ENCODE peak calls at places on chromosomes 1 and 21, in five cellular contexts. One of them, this sample, is unnamed.

GRCh38 chr1:232477728-232478127 is 152.2 kb downstream of the SIPA1L2 start:
- DNase-seq in astrocyte of the spinal cord: peak
- DNase-seq in lung microvascular endothelial cell: no peak
- DNase-seq in Peyer's patch: no peak
- DNase-seq in ELF-1: no peak
- DNase-seq in this sample: no peak

GRCh38 chr1:2382621-2383361 is 8.6 kb downstream of the MORN1 start:
- DNase-seq in astrocyte of the spinal cord: peak
- DNase-seq in lung microvascular endothelial cell: peak
- DNase-seq in Peyer's patch: peak
- DNase-seq in ELF-1: peak
- DNase-seq in this sample: no peak

GRCh38 chr1:21149862-21150432 is 26.8 kb downstream of the EIF4G3 start:
- DNase-seq in astrocyte of the spinal cord: peak
- DNase-seq in lung microvascular endothelial cell: peak
- DNase-seq in Peyer's patch: no peak
- DNase-seq in ELF-1: peak
- DNase-seq in this sample: no peak

GRCh38 chr1:41795205-41795762 is 123.4 kb downstream of the HIVEP3 start:
- DNase-seq in astrocyte of the spinal cord: peak
- DNase-seq in lung microvascular endothelial cell: peak
- DNase-seq in Peyer's patch: no peak
- DNase-seq in ELF-1: no peak
- DNase-seq in this sample: no peak

GRCh38 chr21:44496900-44497550 is 41.7 kb downstream of the LRRC3 start:
- DNase-seq in astrocyte of the spinal cord: no peak
- DNase-seq in lung microvascular endothelial cell: no peak
- DNase-seq in Peyer's patch: no peak
- DNase-seq in ELF-1: no peak
- DNase-seq in this sample: no peak

GRCh38 chr1:107140703-107141490 is at the start of gene NTNG1:
- DNase-seq in astrocyte of the spinal cord: peak
- DNase-seq in lung microvascular endothelial cell: no peak
- DNase-seq in Peyer's patch: no peak
- DNase-seq in ELF-1: peak
- DNase-seq in this sample: no peak

GRCh38 chr1:32142446-32143301 is 34.8 kb downstream of the KPNA6 start:
- DNase-seq in astrocyte of the spinal cord: peak
- DNase-seq in lung microvascular endothelial cell: no peak
- DNase-seq in Peyer's patch: no peak
- DNase-seq in ELF-1: peak
- DNase-seq in this sample: no peak

GRCh38 chr1:25642710-25643109 is 26.1 kb downstream of the MAN1C1 start:
- DNase-seq in astrocyte of the spinal cord: peak
- DNase-seq in lung microvascular endothelial cell: peak
- DNase-seq in Peyer's patch: no peak
- DNase-seq in ELF-1: no peak
- DNase-seq in this sample: peak

GRCh38 chr21:34690041-34690792 is 21.4 kb downstream of the CLIC6 start:
- DNase-seq in astrocyte of the spinal cord: no peak
- DNase-seq in lung microvascular endothelial cell: no peak
- DNase-seq in Peyer's patch: no peak
- DNase-seq in ELF-1: no peak
- DNase-seq in this sample: no peak

GRCh38 chr1:189637041-189637440 is 840.6 kb downstream of the BRINP3 start:
- DNase-seq in astrocyte of the spinal cord: no peak
- DNase-seq in lung microvascular endothelial cell: no peak
- DNase-seq in Peyer's patch: no peak
- DNase-seq in ELF-1: no peak
- DNase-seq in this sample: no peak

GRCh38 chr1:61184035-61184713 is 101.8 kb downstream of the NFIA start:
- DNase-seq in astrocyte of the spinal cord: peak
- DNase-seq in lung microvascular endothelial cell: peak
- DNase-seq in Peyer's patch: peak
- DNase-seq in ELF-1: no peak
- DNase-seq in this sample: no peak

GRCh38 chr1:230186003-230186863 is 119.2 kb downstream of the GALNT2 start:
- DNase-seq in astrocyte of the spinal cord: peak
- DNase-seq in lung microvascular endothelial cell: peak
- DNase-seq in Peyer's patch: peak
- DNase-seq in ELF-1: peak
- DNase-seq in this sample: no peak

GRCh38 chr1:225509770-225510169 is 81.9 kb upstream of the LBR start:
- DNase-seq in astrocyte of the spinal cord: no peak
- DNase-seq in lung microvascular endothelial cell: peak
- DNase-seq in Peyer's patch: no peak
- DNase-seq in ELF-1: no peak
- DNase-seq in this sample: no peak

GRCh38 chr1:115980998-115981993 is 5.0 kb downstream of the SLC22A15 start:
- DNase-seq in astrocyte of the spinal cord: peak
- DNase-seq in lung microvascular endothelial cell: peak
- DNase-seq in Peyer's patch: no peak
- DNase-seq in ELF-1: peak
- DNase-seq in this sample: peak

GRCh38 chr1:150874455-150875196 is 1.8 kb downstream of the ARNT start:
- DNase-seq in astrocyte of the spinal cord: no peak
- DNase-seq in lung microvascular endothelial cell: peak
- DNase-seq in Peyer's patch: no peak
- DNase-seq in ELF-1: no peak
- DNase-seq in this sample: no peak

GRCh38 chr1:171345536-171345935 is 31.6 kb downstream of the FMO4 start:
- DNase-seq in astrocyte of the spinal cord: peak
- DNase-seq in lung microvascular endothelial cell: no peak
- DNase-seq in Peyer's patch: no peak
- DNase-seq in ELF-1: no peak
- DNase-seq in this sample: no peak

GRCh38 chr1:213552045-213552444 is 435.7 kb upstream of the PROX1 start:
- DNase-seq in astrocyte of the spinal cord: no peak
- DNase-seq in lung microvascular endothelial cell: no peak
- DNase-seq in Peyer's patch: no peak
- DNase-seq in ELF-1: no peak
- DNase-seq in this sample: no peak

GRCh38 chr1:62070384-62071011 is 124.2 kb upstream of the L1TD1 start:
- DNase-seq in astrocyte of the spinal cord: peak
- DNase-seq in lung microvascular endothelial cell: peak
- DNase-seq in Peyer's patch: no peak
- DNase-seq in ELF-1: no peak
- DNase-seq in this sample: no peak

GRCh38 chr1:89646259-89646658 is 13.3 kb downstream of the LRRC8C start:
- DNase-seq in astrocyte of the spinal cord: no peak
- DNase-seq in lung microvascular endothelial cell: no peak
- DNase-seq in Peyer's patch: no peak
- DNase-seq in ELF-1: no peak
- DNase-seq in this sample: no peak

GRCh38 chr1:16888806-16889178 is 7.0 kb upstream of the RNU1-2 start:
- DNase-seq in astrocyte of the spinal cord: peak
- DNase-seq in lung microvascular endothelial cell: peak
- DNase-seq in Peyer's patch: peak
- DNase-seq in ELF-1: no peak
- DNase-seq in this sample: no peak

GRCh38 chr21:38813554-38813953 is 7.8 kb downstream of the ETS2 start:
- DNase-seq in astrocyte of the spinal cord: no peak
- DNase-seq in lung microvascular endothelial cell: no peak
- DNase-seq in Peyer's patch: no peak
- DNase-seq in ELF-1: no peak
- DNase-seq in this sample: no peak

GRCh38 chr1:93215322-93215721 is 34.8 kb downstream of the CCDC18 start:
- DNase-seq in astrocyte of the spinal cord: no peak
- DNase-seq in lung microvascular endothelial cell: no peak
- DNase-seq in Peyer's patch: no peak
- DNase-seq in ELF-1: no peak
- DNase-seq in this sample: no peak

GRCh38 chr1:233440952-233441401 is 113.5 kb downstream of the MAP3K21 start:
- DNase-seq in astrocyte of the spinal cord: peak
- DNase-seq in lung microvascular endothelial cell: peak
- DNase-seq in Peyer's patch: no peak
- DNase-seq in ELF-1: peak
- DNase-seq in this sample: no peak

GRCh38 chr1:213287987-213288386 is 236.9 kb downstream of the RPS6KC1 start:
- DNase-seq in astrocyte of the spinal cord: no peak
- DNase-seq in lung microvascular endothelial cell: no peak
- DNase-seq in Peyer's patch: no peak
- DNase-seq in ELF-1: no peak
- DNase-seq in this sample: no peak

GRCh38 chr1:168803696-168804510 is 74.9 kb upstream of the DPT start:
- DNase-seq in astrocyte of the spinal cord: no peak
- DNase-seq in lung microvascular endothelial cell: no peak
- DNase-seq in Peyer's patch: no peak
- DNase-seq in ELF-1: peak
- DNase-seq in this sample: no peak

GRCh38 chr1:61380561-61380960 is 298.2 kb downstream of the NFIA start:
- DNase-seq in astrocyte of the spinal cord: no peak
- DNase-seq in lung microvascular endothelial cell: no peak
- DNase-seq in Peyer's patch: no peak
- DNase-seq in ELF-1: no peak
- DNase-seq in this sample: no peak

GRCh38 chr1:179052776-179053175 is 27.1 kb downstream of the FAM20B start:
- DNase-seq in astrocyte of the spinal cord: no peak
- DNase-seq in lung microvascular endothelial cell: no peak
- DNase-seq in Peyer's patch: no peak
- DNase-seq in ELF-1: no peak
- DNase-seq in this sample: no peak

This sample was measured in effector memory CD8-positive, alpha-beta T cell.